ENCODE peak calls at places on chromosomes 12 and 14, in four cellular contexts. K is prostate gland, W is uterus, V is right lobe of liver. D is an unnamed sample.
A peak's percentile ranks its signal among the peaks of the same experiment; 100 is the strongest.

GRCh38 chr12:26473291-26473690 is 277.9 kb downstream of the SSPN start:
- DNase-seq in K (no peak), W (no peak), V (no peak), D (no peak)

GRCh38 chr14:93304771-93305170 is 28.1 kb downstream of the BTBD7 start:
- DNase-seq in K (no peak), W (no peak), V (no peak), D (no peak)

GRCh38 chr12:77179515-77179914 is 114.1 kb upstream of the E2F7 start:
- DNase-seq in K (no peak), W (no peak), V (no peak), D (no peak)

GRCh38 chr14:104001003-104001402 is 58.7 kb upstream of the RD3L start:
- DNase-seq in K (no peak), W (no peak), V (no peak), D (no peak)

GRCh38 chr12:53219116-53219955 is 12.3 kb upstream of the ITGB7 start:
- DNase-seq in K (no peak), W (no peak), V (no peak), D (no peak)

GRCh38 chr12:120126635-120127005 is 10.1 kb upstream of the RAB35 start:
- DNase-seq in K (no peak), W (no peak), V (no peak), D (no peak)

GRCh38 chr12:2334291-2335088 is 281.7 kb downstream of the CACNA1C start:
- DNase-seq in K (no peak), W (no peak), V (no peak), D (no peak)

GRCh38 chr12:75814856-75815754 is 216.5 kb downstream of the PHLDA1 start:
- DNase-seq in K (no peak), W (peak; percentile 30), V (no peak), D (no peak)

GRCh38 chr12:93772003-93772402 is 94.8 kb downstream of the CRADD start:
- DNase-seq in K (no peak), W (no peak), V (no peak), D (no peak)

GRCh38 chr14:100065161-100065871 is at the start of gene EVL:
- DNase-seq in K (no peak), W (no peak), V (peak; percentile 57), D (no peak)

GRCh38 chr14:100066984-100067383 is 1.8 kb downstream of the EVL start:
- DNase-seq in K (no peak), W (no peak), V (no peak), D (no peak)

GRCh38 chr14:100067971-100068959 is 3.0 kb downstream of the EVL start:
- DNase-seq in K (no peak), W (no peak), V (peak; percentile 50), D (peak; percentile 89)

GRCh38 chr14:100067481-100067880 is 2.3 kb downstream of the EVL start:
- DNase-seq in K (no peak), W (no peak), V (no peak), D (no peak)

DNA sequence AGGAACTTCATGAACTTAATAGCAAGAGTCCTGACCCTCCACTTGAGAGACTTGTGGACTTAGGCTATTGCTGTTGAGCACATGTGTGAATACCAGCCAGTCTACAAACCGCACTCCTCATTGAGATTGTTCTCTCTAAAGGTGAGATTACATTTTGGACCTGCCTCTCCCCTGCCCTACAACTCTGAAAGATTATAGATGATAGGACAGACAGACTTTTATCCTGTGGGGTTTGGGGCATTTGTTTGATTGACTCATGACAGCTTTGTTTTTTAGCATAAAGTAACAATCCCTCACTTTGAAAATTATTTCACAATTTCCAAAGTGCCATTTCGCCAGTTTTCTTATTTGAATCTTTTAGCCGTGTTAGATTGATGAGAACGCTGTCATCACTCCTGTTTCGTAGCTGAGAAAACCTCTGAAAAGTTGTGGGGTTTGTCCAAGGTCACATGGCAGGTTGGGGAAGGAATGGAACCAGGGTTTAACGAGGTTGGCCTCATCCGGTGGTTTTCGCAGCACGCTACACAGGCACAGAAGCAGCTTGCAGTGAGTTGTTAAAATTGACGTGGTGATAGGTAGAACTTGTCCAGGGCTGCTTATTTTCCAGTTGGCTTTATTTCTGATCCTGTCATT is 836 bp downstream of the EVL start:
- DNase-seq in K (no peak), W (no peak), V (no peak), D (no peak)
- TF ChIP-seq POLR2A in K (no peak), W (no peak), V (no peak), D (no peak)

DNA sequence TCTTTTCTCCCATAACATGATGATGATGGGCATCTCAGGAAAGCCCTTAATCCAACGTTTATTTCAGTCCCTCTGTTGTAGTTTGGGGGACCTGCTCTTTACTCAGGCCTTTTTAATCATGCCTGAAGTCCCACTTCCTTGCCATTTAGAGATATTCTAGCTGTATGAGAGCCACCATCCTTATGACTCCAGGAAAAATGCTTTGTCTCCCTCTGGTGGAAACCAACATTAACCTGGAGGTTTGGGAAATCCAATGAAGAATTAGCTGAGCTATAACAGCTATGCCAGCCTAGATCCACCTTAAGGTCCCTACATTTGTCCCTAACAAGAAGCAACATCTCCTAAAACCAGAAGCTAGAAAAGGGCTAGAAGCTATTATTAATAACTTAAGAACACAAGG is 1399.1 kb downstream of the LRFN5 start:
- DNase-seq in K (no peak), W (no peak), V (no peak), D (no peak)
- TF ChIP-seq CTCF in K (no peak), W (no peak), V (no peak), D (no peak)

GRCh38 chr12:121187501-121187900 is 22.4 kb upstream of the P2RX4 start:
- DNase-seq in K (no peak), W (no peak), V (no peak), D (no peak)

GRCh38 chr12:121188227-121188626 is 21.7 kb upstream of the P2RX4 start:
- DNase-seq in K (no peak), W (no peak), V (no peak), D (no peak)

GRCh38 chr12:121189061-121189886 is 20.7 kb upstream of the P2RX4 start:
- DNase-seq in K (no peak), W (no peak), V (no peak), D (no peak)

GRCh38 chr12:121189887-121190155 is 20.1 kb upstream of the P2RX4 start:
- DNase-seq in K (no peak), W (no peak), V (no peak), D (no peak)

DNA sequence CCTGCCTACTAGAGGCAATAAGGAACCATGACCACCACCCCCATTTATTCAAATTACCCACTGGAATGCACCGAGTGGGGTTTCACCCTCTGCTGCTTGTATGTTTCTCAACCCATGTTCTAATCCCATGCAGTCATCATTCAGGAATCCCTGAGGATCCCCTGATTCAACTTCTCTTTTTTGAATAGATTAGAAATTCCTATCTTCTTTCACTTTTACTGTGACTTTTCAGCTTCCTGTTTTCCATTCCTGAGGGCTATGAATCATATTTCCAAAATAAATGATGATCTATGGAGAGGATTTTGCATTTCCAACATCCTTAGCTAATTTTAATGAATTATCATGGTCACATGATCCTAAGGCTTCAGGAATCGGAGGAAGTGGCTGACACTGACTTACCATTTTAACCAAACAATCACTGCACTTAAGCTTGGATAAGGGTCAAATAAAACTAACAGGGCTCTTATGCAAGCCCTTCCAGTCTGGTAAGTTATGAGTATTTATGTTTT is 19.4 kb upstream of the P2RX4 start:
- DNase-seq in K (no peak), W (no peak), V (no peak), D (no peak)
- TF ChIP-seq POLR2A in K (no peak), W (no peak), V (no peak), D (no peak)

GRCh38 chr12:46518184-46518583 is 145.6 kb upstream of the SLC38A2 start:
- DNase-seq in K (no peak), W (no peak), V (no peak), D (no peak)

GRCh38 chr12:46516238-46516932 is 143.8 kb upstream of the SLC38A2 start:
- DNase-seq in K (no peak), W (no peak), V (no peak), D (no peak)

GRCh38 chr12:46518729-46519128 is 146.2 kb upstream of the SLC38A2 start:
- DNase-seq in K (no peak), W (no peak), V (no peak), D (no peak)

GRCh38 chr12:46516933-46517578 is 144.5 kb upstream of the SLC38A2 start:
- DNase-seq in K (no peak), W (no peak), V (no peak), D (no peak)

DNA sequence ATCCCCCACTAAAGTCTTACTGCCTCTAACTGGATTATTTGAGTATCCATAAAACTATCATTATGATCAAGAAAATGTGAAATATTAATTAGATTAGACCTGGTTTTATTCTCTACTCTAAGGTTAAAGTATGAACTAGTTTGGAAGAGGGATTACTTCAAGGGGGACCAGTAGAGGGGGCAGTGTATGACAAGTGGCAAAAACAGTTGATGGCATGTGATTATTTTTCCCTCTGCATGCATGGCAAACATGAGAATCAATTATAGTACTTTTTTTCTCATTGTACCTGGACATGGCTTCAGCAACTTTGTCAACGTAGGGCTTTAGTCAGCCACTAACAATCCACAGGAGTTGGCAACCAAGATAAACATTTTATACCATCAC is 145.0 kb upstream of the SLC38A2 start:
- DNase-seq in K (no peak), W (no peak), V (no peak), D (no peak)
- TF ChIP-seq CTCF in K (no peak), W (no peak), V (no peak), D (no peak)

GRCh38 chr12:104890463-104891096 is 67.5 kb downstream of the SLC41A2 start:
- DNase-seq in K (no peak), W (no peak), V (no peak), D (no peak)

GRCh38 chr12:104886418-104887401 is 71.4 kb downstream of the SLC41A2 start:
- DNase-seq in K (no peak), W (no peak), V (no peak), D (no peak)

GRCh38 chr12:104889735-104890134 is 68.4 kb downstream of the SLC41A2 start:
- DNase-seq in K (no peak), W (no peak), V (no peak), D (no peak)

GRCh38 chr12:104888456-104888855 is 69.6 kb downstream of the SLC41A2 start:
- DNase-seq in K (no peak), W (no peak), V (no peak), D (no peak)

GRCh38 chr12:104888892-104889291 is 69.2 kb downstream of the SLC41A2 start:
- DNase-seq in K (no peak), W (no peak), V (no peak), D (no peak)
- TF ChIP-seq POLR2A in K (no peak), W (no peak), V (no peak), D (no peak)

DNA sequence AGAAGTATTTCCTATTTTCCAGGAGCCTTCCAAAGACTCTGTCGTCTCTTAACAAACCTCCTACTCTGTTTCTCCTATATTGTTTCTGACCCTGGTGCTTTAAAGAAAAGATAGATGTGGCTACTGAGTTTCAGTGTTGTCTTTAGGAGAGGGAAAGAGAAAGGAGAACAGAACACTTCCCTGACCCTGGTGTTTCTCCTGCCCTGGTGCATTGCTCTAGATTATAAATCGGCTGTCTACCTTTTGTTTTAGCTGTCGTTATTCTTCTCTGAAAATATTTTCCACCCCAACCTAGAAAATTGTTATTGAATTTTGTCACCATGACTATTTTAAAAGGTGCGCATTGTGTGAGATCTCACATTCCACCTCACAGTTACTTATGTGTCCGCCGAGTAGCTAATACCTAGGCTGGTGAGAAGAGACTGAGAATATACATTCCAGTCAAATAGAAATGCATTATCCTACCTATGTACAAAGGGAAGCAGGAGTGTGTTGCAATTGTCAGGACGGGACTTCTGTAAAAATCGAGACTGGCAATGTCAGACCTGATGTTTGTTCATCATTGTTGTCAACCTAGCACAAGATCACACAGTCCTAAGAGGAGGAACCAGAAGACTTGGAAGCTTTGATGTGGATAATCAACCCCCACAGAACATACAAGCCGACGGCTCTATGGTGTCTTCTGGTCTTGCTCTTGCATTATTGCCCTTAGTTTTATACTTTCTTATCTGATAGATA is 108.7 kb upstream of the SLC38A4 start:
- DNase-seq in K (no peak), W (no peak), V (no peak), D (no peak)
- TF ChIP-seq CTCF in K (no peak), W (no peak), V (no peak), D (no peak)

D was measured in lower leg skin.